ENCODE peak calls at places on chromosomes 7 and 10, in five cellular contexts. F is breast epithelium, Z is adrenal gland, R is psoas muscle, Q is H7. B is an unnamed sample.

GRCh38 chr7:42605800-42606199 is 306.1 kb downstream of the C7orf25 start:
- DNase-seq in F (no peak), Z (no peak), R (no peak), Q (no peak), B (no peak)

GRCh38 chr7:150962743-150963399 is 15.2 kb downstream of the KCNH2 start:
- DNase-seq in F (no peak), Z (peak), R (peak), Q (peak), B (no peak)

GRCh38 chr7:55977831-55978230 is 13.4 kb downstream of the NIPSNAP2 start:
- DNase-seq in F (no peak), Z (peak), R (no peak), Q (no peak), B (no peak)

GRCh38 chr7:106054133-106054532 is 58.0 kb downstream of the SYPL1 start:
- DNase-seq in F (no peak), Z (no peak), R (no peak), Q (peak), B (peak)

GRCh38 chr7:39265912-39266591 is 288.3 kb downstream of the POU6F2 start:
- DNase-seq in F (no peak), Z (no peak), R (no peak), Q (peak), B (no peak)

GRCh38 chr7:5692112-5692844 is 89.2 kb downstream of the RNF216 start:
- DNase-seq in F (peak), Z (peak), R (peak), Q (no peak), B (peak)

GRCh38 chr10:31876616-31877352 is 51.8 kb downstream of the ARHGAP12 start:
- DNase-seq in F (no peak), Z (no peak), R (no peak), Q (no peak), B (no peak)

GRCh38 chr7:11290859-11291258 is 317.2 kb downstream of the PHF14 start:
- DNase-seq in F (no peak), Z (no peak), R (no peak), Q (no peak), B (no peak)

GRCh38 chr10:18229839-18230238 is 89.6 kb downstream of the CACNB2 start:
- DNase-seq in F (no peak), Z (no peak), R (no peak), Q (no peak), B (no peak)

GRCh38 chr10:89981891-89982290 is 280.5 kb downstream of the KIF20B start:
- DNase-seq in F (no peak), Z (no peak), R (no peak), Q (no peak), B (no peak)

GRCh38 chr7:29809533-29810155 is 3.3 kb downstream of the WIPF3 start:
- DNase-seq in F (no peak), Z (no peak), R (no peak), Q (no peak), B (no peak)

GRCh38 chr7:55565693-55566092 is 6.6 kb downstream of the VOPP1 start:
- DNase-seq in F (no peak), Z (no peak), R (no peak), Q (no peak), B (no peak)

GRCh38 chr7:40213291-40213690 is 78.5 kb downstream of the SUGCT start:
- DNase-seq in F (no peak), Z (no peak), R (no peak), Q (no peak), B (no peak)

GRCh38 chr10:58352956-58353610 is 18.3 kb downstream of the UBE2D1 start:
- DNase-seq in F (no peak), Z (no peak), R (no peak), Q (no peak), B (no peak)

GRCh38 chr7:25759281-25759680 is 392.7 kb upstream of the NFE2L3 start:
- DNase-seq in F (no peak), Z (no peak), R (no peak), Q (no peak), B (no peak)

DNA sequence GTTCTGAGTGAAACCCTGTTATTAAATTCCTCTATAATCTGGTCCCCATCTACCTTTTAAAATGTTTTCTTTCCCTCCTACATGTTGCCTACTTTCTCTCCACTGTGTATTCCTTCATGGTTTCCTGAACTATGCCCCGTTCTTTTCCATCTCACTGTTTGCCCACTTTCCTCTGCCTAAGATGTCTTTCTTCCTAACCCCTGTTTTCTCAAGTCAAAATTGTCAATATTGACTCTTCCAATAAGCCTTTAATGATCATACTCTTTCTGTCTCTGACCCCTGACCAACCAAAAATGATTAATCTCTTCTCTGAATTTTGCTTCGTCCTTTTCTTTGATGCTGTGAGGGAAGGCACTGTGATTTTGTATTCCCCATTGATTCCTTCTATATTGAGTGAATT is 30.6 kb upstream of the OIT3 start:
- DNase-seq in F (no peak), Z (no peak), R (no peak), Q (no peak), B (no peak)
- H3K4me3 ChIP-seq in F (no peak), Z (no peak), R (no peak), Q (no peak), B (no peak)

GRCh38 chr7:22356010-22356854 is 722 bp downstream of the RAPGEF5 start:
- DNase-seq in F (no peak), Z (no peak), R (no peak), Q (peak), B (no peak)
- H3K4me3 ChIP-seq in F (peak), Z (peak), R (peak), Q (peak), B (peak)

DNA sequence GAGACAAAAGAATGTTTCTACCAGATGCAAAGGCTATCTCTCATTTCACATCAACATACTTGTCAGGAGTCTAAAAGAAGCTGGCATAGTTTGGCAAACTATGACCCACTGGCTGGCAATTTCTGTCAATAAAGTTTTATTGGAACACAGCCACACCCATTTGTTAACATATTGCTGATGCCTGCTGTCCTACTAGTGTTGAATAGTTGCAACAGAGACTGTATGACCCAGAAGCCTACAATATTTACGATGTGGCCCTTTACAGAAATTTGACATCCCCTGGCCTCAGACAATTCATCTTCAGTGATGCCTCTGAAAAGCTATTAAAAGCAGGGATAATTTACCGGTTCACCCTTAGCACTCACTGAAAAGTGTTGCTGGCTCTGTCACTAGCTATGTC is 155.2 kb downstream of the ARID5B start:
- DNase-seq in F (no peak), Z (no peak), R (no peak), Q (no peak), B (no peak)
- H3K4me3 ChIP-seq in F (peak), Z (peak), R (peak), Q (no peak), B (peak)

DNA sequence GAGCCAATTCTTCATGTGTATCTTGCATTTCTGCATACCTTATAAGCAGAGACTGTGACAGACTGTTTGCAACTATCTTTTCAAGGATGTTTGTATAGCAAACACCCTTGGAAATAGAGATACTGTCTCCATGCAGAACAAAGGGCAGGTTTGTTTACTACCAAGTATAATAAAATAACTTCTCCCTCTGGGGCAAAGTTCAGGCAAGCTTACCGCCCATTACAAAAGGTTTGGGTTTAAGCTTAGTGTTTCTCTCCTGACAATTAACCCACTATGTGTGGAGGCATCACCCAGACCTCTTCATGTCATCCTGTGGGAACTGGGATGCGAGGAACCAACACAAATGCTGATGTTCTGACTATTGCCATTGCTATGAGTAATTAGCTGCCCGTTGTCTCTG is 479.1 kb upstream of the ZMIZ1 start:
- DNase-seq in F (no peak), Z (no peak), R (no peak), Q (no peak), B (peak)
- H3K4me3 ChIP-seq in F (no peak), Z (no peak), R (no peak), Q (no peak), B (no peak)

GRCh38 chr7:136339464-136339863 is 362.3 kb upstream of the MTPN start:
- DNase-seq in F (no peak), Z (no peak), R (no peak), Q (no peak), B (no peak)
- H3K4me3 ChIP-seq in F (no peak), Z (no peak), R (no peak), Q (no peak), B (no peak)

DNA sequence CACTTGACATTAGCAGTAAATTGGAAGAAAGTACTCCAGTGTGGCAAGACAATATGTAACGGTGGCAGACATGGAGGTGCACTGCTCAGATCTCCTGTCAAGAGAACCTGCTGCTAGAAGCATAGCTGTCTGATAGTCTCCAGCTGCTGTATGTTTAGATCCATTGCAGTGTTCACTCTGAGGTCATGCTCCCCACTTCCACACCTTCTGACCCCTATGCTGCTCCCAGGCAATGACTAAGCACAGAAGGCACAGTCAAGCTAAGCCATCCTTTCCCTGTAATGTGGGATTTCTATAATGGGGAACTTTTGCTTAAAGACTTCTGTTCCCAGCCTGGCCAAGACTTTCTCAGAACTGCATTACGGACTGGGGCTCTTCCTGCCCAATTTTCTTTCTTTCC is 315.8 kb downstream of the HPSE2 start:
- DNase-seq in F (no peak), Z (no peak), R (no peak), Q (no peak), B (no peak)
- H3K4me3 ChIP-seq in F (no peak), Z (no peak), R (no peak), Q (no peak), B (no peak)

GRCh38 chr10:3239920-3240909 is 67.6 kb upstream of the PITRM1 start:
- DNase-seq in F (no peak), Z (no peak), R (no peak), Q (peak), B (no peak)
- H3K4me3 ChIP-seq in F (peak), Z (no peak), R (peak), Q (no peak), B (peak)

B was measured in coronary artery.